ENCODE peak calls at places on chromosomes 4 and X, in four cellular contexts. One of them, this sample, is unnamed.

GRCh38 chr4:111136438-111136837 is 513.6 kb upstream of the PITX2 start:
- DNase-seq in BE2C: peak; percentile 29
- DNase-seq in stomach: no peak
- DNase-seq in tibial artery: no peak
- DNase-seq in this sample: no peak

GRCh38 chr4:57249083-57249482 is 138.9 kb upstream of the IGFBP7 start:
- DNase-seq in BE2C: no peak
- DNase-seq in stomach: no peak
- DNase-seq in tibial artery: no peak
- DNase-seq in this sample: no peak

GRCh38 chr4:2406920-2407319 is 11.5 kb downstream of the ZFYVE28 start:
- DNase-seq in BE2C: no peak
- DNase-seq in stomach: no peak
- DNase-seq in tibial artery: no peak
- DNase-seq in this sample: no peak

GRCh38 chrX:64894454-64895038 is 81.7 kb downstream of the ZC4H2 start:
- DNase-seq in BE2C: peak; percentile 36
- DNase-seq in stomach: peak; percentile 48
- DNase-seq in tibial artery: no peak
- DNase-seq in this sample: no peak

GRCh38 chrX:124194209-124194608 is 138.3 kb upstream of the TEX13D start:
- DNase-seq in BE2C: no peak
- DNase-seq in stomach: no peak
- DNase-seq in tibial artery: no peak
- DNase-seq in this sample: no peak

GRCh38 chrX:145620666-145621065 is 197.0 kb upstream of the SLITRK2 start:
- DNase-seq in BE2C: no peak
- DNase-seq in stomach: no peak
- DNase-seq in tibial artery: no peak
- DNase-seq in this sample: no peak

GRCh38 chrX:112356031-112356430 is 273.5 kb upstream of the TRPC5 start:
- DNase-seq in BE2C: no peak
- DNase-seq in stomach: no peak
- DNase-seq in tibial artery: no peak
- DNase-seq in this sample: no peak

GRCh38 chrX:39946822-39947221 is 150.9 kb downstream of the BCOR start:
- DNase-seq in BE2C: no peak
- DNase-seq in stomach: no peak
- DNase-seq in tibial artery: no peak
- DNase-seq in this sample: no peak

GRCh38 chr4:169271692-169272007 is 894 bp upstream of the SH3RF1 start:
- DNase-seq in BE2C: no peak
- DNase-seq in stomach: no peak
- DNase-seq in tibial artery: no peak
- DNase-seq in this sample: no peak

GRCh38 chr4:86974481-86975050 is 39.8 kb downstream of the AFF1 start:
- DNase-seq in BE2C: no peak
- DNase-seq in stomach: no peak
- DNase-seq in tibial artery: no peak
- DNase-seq in this sample: no peak

GRCh38 chr4:102344955-102345794 is at the start of gene SLC39A8:
- DNase-seq in BE2C: peak; percentile 89
- DNase-seq in stomach: peak; percentile 82
- DNase-seq in tibial artery: peak; percentile 91
- DNase-seq in this sample: peak; percentile 93

GRCh38 chr4:53012738-53013137 is 150.6 kb downstream of the RASL11B start:
- DNase-seq in BE2C: no peak
- DNase-seq in stomach: no peak
- DNase-seq in tibial artery: no peak
- DNase-seq in this sample: no peak

GRCh38 chr4:25884040-25884788 is 21.4 kb upstream of the SEL1L3 start:
- DNase-seq in BE2C: no peak
- DNase-seq in stomach: no peak
- DNase-seq in tibial artery: no peak
- DNase-seq in this sample: no peak

GRCh38 chr4:150006197-150006596 is 72.0 kb upstream of the DCLK2 start:
- DNase-seq in BE2C: no peak
- DNase-seq in stomach: no peak
- DNase-seq in tibial artery: no peak
- DNase-seq in this sample: no peak

DNA sequence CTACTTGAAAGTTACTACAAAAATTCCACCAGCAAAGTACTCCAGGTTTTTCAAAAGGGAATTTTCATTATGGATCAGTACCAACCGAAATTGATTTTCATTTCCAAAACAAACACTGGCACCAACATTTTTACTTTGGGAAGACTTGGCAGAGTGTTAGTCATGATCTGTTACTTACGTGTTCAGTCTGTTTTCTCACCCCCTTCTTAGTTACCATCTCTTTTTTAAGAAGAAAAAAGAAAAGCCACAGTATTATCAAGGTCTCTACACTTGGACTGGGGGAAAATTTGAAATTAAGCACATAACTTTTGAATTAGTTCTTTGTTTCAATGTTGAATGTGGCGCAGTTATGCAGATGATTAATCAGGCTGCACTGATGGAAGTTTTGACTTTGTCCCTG is 27.5 kb downstream of the RBBP7 start:
- DNase-seq in BE2C: no peak
- DNase-seq in stomach: no peak
- DNase-seq in tibial artery: no peak
- DNase-seq in this sample: no peak
- H3K36me3 ChIP-seq in BE2C: peaks cover 44% of the 10 kb centered on the region
- H3K36me3 ChIP-seq in stomach: peaks cover 99% of the 10 kb centered on the region
- H3K36me3 ChIP-seq in tibial artery: peaks cover 90% of the 10 kb centered on the region
- H3K36me3 ChIP-seq in this sample: peaks cover 54% of the 10 kb centered on the region

GRCh38 chr4:4859010-4859798 is at the start of gene MSX1:
- DNase-seq in BE2C: peak; percentile 94
- DNase-seq in stomach: peak; percentile 87
- DNase-seq in tibial artery: peak; percentile 90
- DNase-seq in this sample: peak; percentile 87

GRCh38 chr4:4860803-4861591 is 1.5 kb downstream of the MSX1 start:
- DNase-seq in BE2C: no peak
- DNase-seq in stomach: no peak
- DNase-seq in tibial artery: no peak
- DNase-seq in this sample: no peak

GRCh38 chr4:4860381-4860802 is 927 bp downstream of the MSX1 start:
- DNase-seq in BE2C: no peak
- DNase-seq in stomach: no peak
- DNase-seq in tibial artery: no peak
- DNase-seq in this sample: no peak

GRCh38 chr4:4858527-4858926 is 938 bp upstream of the MSX1 start:
- DNase-seq in BE2C: no peak
- DNase-seq in stomach: no peak
- DNase-seq in tibial artery: no peak
- DNase-seq in this sample: no peak

GRCh38 chr4:4859799-4860380 is 425 bp downstream of the MSX1 start:
- DNase-seq in BE2C: peak; percentile 37
- DNase-seq in stomach: no peak
- DNase-seq in tibial artery: no peak
- DNase-seq in this sample: no peak
- H3K4me3 ChIP-seq in BE2C: peak overlapping the region; percentile 55
- H3K4me3 ChIP-seq in stomach: peak overlapping the region; percentile 74
- H3K4me3 ChIP-seq in tibial artery: peak overlapping the region; percentile 62
- H3K4me3 ChIP-seq in this sample: peak overlapping the region; percentile 70

GRCh38 chr4:22191565-22192301 is 243.2 kb upstream of the KCNIP4 start:
- DNase-seq in BE2C: no peak
- DNase-seq in stomach: no peak
- DNase-seq in tibial artery: no peak
- DNase-seq in this sample: no peak
- H3K36me3 ChIP-seq in BE2C: no peaks in the 10 kb centered on the region
- H3K36me3 ChIP-seq in stomach: no peaks in the 10 kb centered on the region
- H3K36me3 ChIP-seq in tibial artery: no peaks in the 10 kb centered on the region
- H3K36me3 ChIP-seq in this sample: no peaks in the 10 kb centered on the region

GRCh38 chr4:3877236-3877635 is 111.1 kb downstream of the ADRA2C start:
- DNase-seq in BE2C: no peak
- DNase-seq in stomach: no peak
- DNase-seq in tibial artery: no peak
- DNase-seq in this sample: no peak

GRCh38 chr4:3880595-3881120 is 114.5 kb downstream of the ADRA2C start:
- DNase-seq in BE2C: peak; percentile 89
- DNase-seq in stomach: peak; percentile 75
- DNase-seq in tibial artery: peak; percentile 84
- DNase-seq in this sample: peak; percentile 74

GRCh38 chr4:3878678-3879077 is 112.5 kb downstream of the ADRA2C start:
- DNase-seq in BE2C: no peak
- DNase-seq in stomach: no peak
- DNase-seq in tibial artery: no peak
- DNase-seq in this sample: no peak

GRCh38 chr4:3877868-3878267 is 111.7 kb downstream of the ADRA2C start:
- DNase-seq in BE2C: no peak
- DNase-seq in stomach: no peak
- DNase-seq in tibial artery: no peak
- DNase-seq in this sample: no peak

GRCh38 chr4:3879681-3880594 is 113.8 kb downstream of the ADRA2C start:
- DNase-seq in BE2C: no peak
- DNase-seq in stomach: peak; percentile 26
- DNase-seq in tibial artery: peak; percentile 56
- DNase-seq in this sample: peak; percentile 46
- H3K4me3 ChIP-seq in BE2C: peak overlapping the region; percentile 14
- H3K4me3 ChIP-seq in stomach: peak overlapping the region; percentile 13
- H3K4me3 ChIP-seq in tibial artery: no peak overlapping the region
- H3K4me3 ChIP-seq in this sample: no peak overlapping the region

GRCh38 chr4:155179216-155179615 is 29.2 kb upstream of the NPY2R start:
- DNase-seq in BE2C: no peak
- DNase-seq in stomach: no peak
- DNase-seq in tibial artery: no peak
- DNase-seq in this sample: no peak
- H3K36me3 ChIP-seq in BE2C: no peaks in the 10 kb centered on the region
- H3K36me3 ChIP-seq in stomach: no peaks in the 10 kb centered on the region
- H3K36me3 ChIP-seq in tibial artery: no peaks in the 10 kb centered on the region
- H3K36me3 ChIP-seq in this sample: no peaks in the 10 kb centered on the region

DNA sequence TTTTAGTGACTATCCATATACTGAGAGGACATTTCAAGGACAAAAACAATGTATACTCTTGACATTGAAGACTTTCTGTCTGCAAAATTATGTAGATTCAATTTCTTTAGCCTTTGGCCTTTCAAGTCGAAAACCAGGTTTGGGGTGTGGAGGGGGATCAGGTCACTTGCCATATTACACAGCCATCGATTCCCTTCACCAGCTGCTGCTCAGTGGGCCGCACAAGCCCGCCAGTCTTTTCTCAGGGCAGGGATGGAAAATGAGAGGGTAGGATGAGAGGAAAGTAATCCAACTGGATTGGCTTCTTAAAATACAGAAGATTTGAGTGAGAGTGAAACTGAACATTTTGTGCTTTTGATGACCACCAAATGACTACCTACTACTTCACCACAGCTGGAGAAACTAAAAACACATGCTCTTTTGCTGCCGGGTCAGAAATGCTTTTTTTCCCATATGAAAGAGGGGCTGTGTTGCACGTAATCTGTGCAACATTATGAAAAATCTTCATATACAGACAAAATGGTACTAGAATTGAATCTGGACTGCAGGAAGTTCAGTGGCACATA is 51.4 kb downstream of the FHL1 start:
- DNase-seq in BE2C: no peak
- DNase-seq in stomach: no peak
- DNase-seq in tibial artery: no peak
- DNase-seq in this sample: no peak
- H3K4me3 ChIP-seq in BE2C: no peak overlapping the region
- H3K4me3 ChIP-seq in stomach: no peak overlapping the region
- H3K4me3 ChIP-seq in tibial artery: peak overlapping the region; percentile 48
- H3K4me3 ChIP-seq in this sample: no peak overlapping the region

GRCh38 chr4:153529646-153530045 is 63.5 kb downstream of the TMEM131L start:
- DNase-seq in BE2C: no peak
- DNase-seq in stomach: no peak
- DNase-seq in tibial artery: no peak
- DNase-seq in this sample: no peak

GRCh38 chr4:153530996-153531375 is 64.8 kb downstream of the TMEM131L start:
- DNase-seq in BE2C: no peak
- DNase-seq in stomach: no peak
- DNase-seq in tibial artery: no peak
- DNase-seq in this sample: no peak

GRCh38 chr4:153527690-153528089 is 61.5 kb downstream of the TMEM131L start:
- DNase-seq in BE2C: no peak
- DNase-seq in stomach: no peak
- DNase-seq in tibial artery: no peak
- DNase-seq in this sample: no peak

GRCh38 chr4:153530284-153530995 is 64.3 kb downstream of the TMEM131L start:
- DNase-seq in BE2C: no peak
- DNase-seq in stomach: no peak
- DNase-seq in tibial artery: no peak
- DNase-seq in this sample: no peak

DNA sequence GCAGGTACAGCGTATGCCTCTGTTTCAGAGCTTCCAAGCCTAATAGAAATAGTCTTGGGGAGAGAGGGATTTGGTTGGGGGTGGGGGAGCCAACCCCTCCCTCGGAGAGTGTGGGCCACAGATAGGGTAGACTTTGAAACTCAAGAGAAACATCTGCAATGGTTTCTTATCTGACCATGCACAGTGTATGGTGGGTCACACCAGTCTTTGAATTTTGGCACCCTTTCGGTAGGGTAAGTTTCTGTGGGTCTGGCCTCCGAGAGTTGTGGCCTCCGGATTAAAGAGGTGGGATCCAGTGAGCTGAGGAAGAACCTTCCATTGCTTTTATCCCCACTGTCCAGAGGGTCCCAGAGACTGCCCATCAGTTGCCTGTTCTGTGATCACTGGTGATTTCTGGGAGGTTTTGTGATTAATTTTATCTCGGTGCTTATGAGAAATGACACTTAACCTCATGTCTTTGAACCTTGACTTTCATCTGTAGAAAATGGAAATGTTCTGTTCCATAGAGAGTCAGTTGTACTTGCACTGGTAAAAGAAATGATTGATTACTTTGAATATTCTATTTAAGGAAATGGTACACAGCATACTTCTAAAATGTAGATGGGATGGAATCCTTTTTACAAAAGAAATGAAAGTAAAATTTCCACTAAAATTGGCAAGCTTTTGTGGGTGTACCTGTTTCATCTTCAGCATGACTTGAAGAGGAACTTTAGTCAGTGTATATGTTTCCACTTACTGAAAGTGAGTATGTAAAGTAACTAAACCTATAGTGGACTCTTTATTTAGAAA is 62.7 kb downstream of the TMEM131L start:
- DNase-seq in BE2C: no peak
- DNase-seq in stomach: no peak
- DNase-seq in tibial artery: no peak
- DNase-seq in this sample: no peak
- H3K36me3 ChIP-seq in BE2C: no peaks in the 10 kb centered on the region
- H3K36me3 ChIP-seq in stomach: no peaks in the 10 kb centered on the region
- H3K36me3 ChIP-seq in tibial artery: no peaks in the 10 kb centered on the region
- H3K36me3 ChIP-seq in this sample: no peaks in the 10 kb centered on the region

GRCh38 chr4:5266991-5267390 is 215.7 kb downstream of the STK32B start:
- DNase-seq in BE2C: no peak
- DNase-seq in stomach: no peak
- DNase-seq in tibial artery: no peak
- DNase-seq in this sample: no peak
- H3K4me3 ChIP-seq in BE2C: no peak overlapping the region
- H3K4me3 ChIP-seq in stomach: no peak overlapping the region
- H3K4me3 ChIP-seq in tibial artery: no peak overlapping the region
- H3K4me3 ChIP-seq in this sample: no peak overlapping the region

GRCh38 chrX:74277846-74278245 is 26.1 kb upstream of the ZCCHC13 start:
- DNase-seq in BE2C: no peak
- DNase-seq in stomach: no peak
- DNase-seq in tibial artery: no peak
- DNase-seq in this sample: no peak
- H3K36me3 ChIP-seq in BE2C: peaks cover 27% of the 10 kb centered on the region
- H3K36me3 ChIP-seq in stomach: peaks cover 87% of the 10 kb centered on the region
- H3K36me3 ChIP-seq in tibial artery: peaks cover 64% of the 10 kb centered on the region
- H3K36me3 ChIP-seq in this sample: peaks cover 87% of the 10 kb centered on the region

This sample was measured in lower lobe of right lung.